ENCODE peak calls at places on chromosomes 4 and X, in six cellular contexts. E is pancreas; P is thoracic aorta; T is BE2C; G is breast epithelium; M is CD8-positive, alpha-beta T cell. K is an unnamed sample. For H3K4me1 and H3K9me3, the result is how much of the 10 kb centered on the place peaks cover.

GRCh38 chrX:40947276-40947675 is 138.0 kb upstream of the USP9X start:
- DNase-seq in P (no peak), M (no peak), G (peak), T (no peak), E (no peak), K (no peak)

GRCh38 chr4:101885574-101885973 is 95.0 kb downstream of the BANK1 start:
- DNase-seq in M (no peak), G (no peak), P (no peak), E (no peak), T (no peak), K (no peak)

GRCh38 chrX:47358387-47359065 is 11.9 kb upstream of the ZNF157 start:
- DNase-seq in M (peak), G (no peak), P (no peak), E (no peak), T (no peak), K (no peak)

GRCh38 chr4:156547439-156547838 is 424.2 kb downstream of the PDGFC start:
- DNase-seq in E (no peak), P (no peak), M (no peak), G (no peak), T (no peak), K (no peak)

GRCh38 chr4:47762376-47763266 is 75.2 kb downstream of the CORIN start:
- DNase-seq in M (no peak), E (no peak), T (no peak), P (no peak), G (no peak), K (no peak)

GRCh38 chrX:140355922-140356321 is 148.9 kb downstream of the SOX3 start:
- DNase-seq in E (no peak), G (no peak), T (no peak), M (no peak), P (no peak), K (no peak)

GRCh38 chrX:12685541-12685940 is 105.7 kb upstream of the PRPS2 start:
- DNase-seq in G (no peak), P (no peak), T (no peak), M (no peak), E (no peak), K (no peak)

GRCh38 chr4:139453041-139453370 is 915 bp upstream of the RAB33B start:
- DNase-seq in T (no peak), E (no peak), G (peak), P (no peak), M (peak), K (no peak)

GRCh38 chr4:6416518-6417286 is 55.7 kb downstream of the PPP2R2C start:
- DNase-seq in E (no peak), T (peak), G (no peak), M (no peak), P (no peak), K (no peak)

GRCh38 chrX:151981129-151981528 is 6.7 kb upstream of the GABRE start:
- DNase-seq in E (no peak), T (no peak), G (no peak), M (no peak), P (no peak), K (no peak)

DNA sequence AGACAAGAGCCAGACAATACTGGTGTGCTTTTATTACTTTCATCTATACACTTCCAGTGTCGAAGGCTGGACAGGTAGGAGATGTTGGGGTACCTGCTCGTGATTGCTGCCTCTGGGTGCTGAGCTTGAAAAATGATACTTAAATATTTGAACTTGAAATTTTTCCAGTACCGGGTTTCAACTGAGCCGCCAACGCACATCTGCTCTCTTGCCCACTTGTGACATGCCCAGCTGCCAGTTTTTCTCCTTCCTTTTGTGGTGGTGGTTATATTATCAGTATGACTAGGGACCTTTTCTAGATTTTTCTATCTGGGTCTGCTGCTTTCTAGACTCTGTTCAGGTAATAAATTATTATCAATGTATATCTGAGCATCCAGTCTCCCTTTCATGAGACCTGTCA is 3.4 kb downstream of the OGT start:
- DNase-seq in P (no peak), E (no peak), T (no peak), M (no peak), G (no peak), K (no peak)
- H3K4me1 ChIP-seq in P (under half), E (under half), T (under half), M (under half), G (under half), K (under half)

DNA sequence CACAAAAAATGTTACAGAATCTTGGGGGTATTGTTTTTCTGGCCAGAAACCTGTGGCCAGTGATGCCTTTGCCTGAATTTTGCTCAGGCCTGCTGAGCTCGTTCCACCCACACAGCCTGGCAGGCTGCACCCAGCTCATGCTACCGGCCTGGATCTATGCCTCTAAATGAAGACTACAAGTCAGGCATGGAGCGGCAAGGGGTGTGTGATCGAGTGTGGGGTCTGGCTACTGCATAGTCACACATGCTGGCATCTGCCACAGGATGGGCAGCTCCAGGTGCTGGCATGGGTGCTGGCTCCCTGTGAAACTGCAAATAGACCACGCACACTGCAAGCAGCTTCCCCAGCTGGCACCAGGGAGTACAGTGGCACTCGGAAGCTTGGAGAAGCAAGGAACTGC is 323.1 kb upstream of the POU3F4 start:
- DNase-seq in M (no peak), P (no peak), E (peak), G (no peak), T (no peak), K (no peak)
- H3K9me3 ChIP-seq in M (under half), P (under half), E (under half), G (under half), T (under half), K (under half)

DNA sequence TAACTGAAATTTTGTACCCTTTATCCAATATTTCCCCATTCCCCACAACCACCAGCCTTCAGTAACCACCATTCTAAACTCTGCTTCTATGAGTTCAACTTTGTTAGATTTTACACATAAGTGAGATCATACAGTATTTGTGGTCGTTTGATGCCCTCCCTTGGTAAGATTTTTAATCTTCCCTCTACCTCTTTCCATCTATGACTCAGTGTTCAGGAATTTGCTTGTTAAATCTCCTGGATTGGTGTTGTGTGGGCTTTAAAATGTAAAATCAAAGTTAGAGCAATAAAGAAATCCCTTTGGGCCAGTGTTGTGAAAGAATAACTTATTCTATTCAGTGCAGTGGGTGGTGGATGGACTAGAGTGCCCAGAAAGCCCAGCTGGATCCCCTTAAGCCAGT is 37.4 kb downstream of the SLC16A2 start:
- DNase-seq in E (no peak), P (no peak), G (no peak), T (no peak), M (no peak), K (no peak)
- TF ChIP-seq CTCF in E (no peak), P (no peak), G (no peak), T (no peak), M (no peak), K (no peak)

GRCh38 chr4:76203541-76203940 is 10.1 kb downstream of the SCARB2 start:
- DNase-seq in P (no peak), G (no peak), E (no peak), M (no peak), T (no peak), K (no peak)
- H3K4me1 ChIP-seq in P (under half), G (under half), E (half or more), M (under half), T (half or more), K (half or more)

GRCh38 chr4:110636231-110636676 is 13.4 kb upstream of the PITX2 start:
- DNase-seq in P (no peak), T (no peak), M (no peak), E (no peak), G (no peak), K (no peak)

GRCh38 chr4:110638347-110638746 is 15.5 kb upstream of the PITX2 start:
- DNase-seq in E (no peak), M (no peak), P (no peak), T (no peak), G (no peak), K (no peak)

GRCh38 chr4:110639207-110640092 is 16.6 kb upstream of the PITX2 start:
- DNase-seq in T (no peak), G (no peak), M (no peak), P (no peak), E (no peak), K (no peak)

GRCh38 chr4:110636677-110637407 is 14.0 kb upstream of the PITX2 start:
- DNase-seq in T (no peak), G (no peak), M (no peak), E (no peak), P (no peak), K (no peak)

GRCh38 chr4:110637408-110638131 is 14.7 kb upstream of the PITX2 start:
- DNase-seq in P (no peak), M (no peak), E (no peak), G (no peak), T (no peak), K (no peak)
- H3K9me3 ChIP-seq in P (under half), M (under half), E (under half), G (under half), T (under half), K (under half)

DNA sequence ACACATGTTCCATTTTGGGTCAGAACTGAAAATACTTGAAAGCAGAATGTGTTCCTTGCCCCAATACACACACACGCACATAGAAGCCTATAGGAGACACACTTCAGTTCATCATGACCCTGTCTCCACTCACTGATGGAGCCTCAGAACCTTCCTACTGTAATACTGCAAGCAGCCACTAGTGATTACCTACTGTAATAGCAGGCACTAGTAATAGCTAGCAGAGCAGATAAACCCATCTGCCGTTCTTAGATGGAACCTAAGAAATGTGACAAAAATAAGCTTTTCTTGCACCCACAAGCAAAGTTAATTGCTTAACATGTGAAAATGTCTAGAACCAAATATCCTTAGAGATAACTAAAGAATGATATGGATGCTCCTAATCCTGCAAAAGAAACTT is 13.6 kb downstream of the AMTN start:
- DNase-seq in P (no peak), T (no peak), E (no peak), G (no peak), M (no peak), K (no peak)
- TF ChIP-seq CTCF in P (no peak), T (no peak), E (no peak), G (no peak), M (no peak), K (no peak)

GRCh38 chr4:7649411-7649740 is 214.6 kb upstream of the PSAPL1 start:
- DNase-seq in P (no peak), E (no peak), M (no peak), T (no peak), G (no peak), K (no peak)

GRCh38 chr4:7649741-7650531 is 215.2 kb upstream of the PSAPL1 start:
- DNase-seq in T (no peak), E (no peak), P (no peak), M (peak), G (no peak), K (peak)

GRCh38 chr4:7652006-7652405 is 217.3 kb upstream of the PSAPL1 start:
- DNase-seq in M (no peak), P (no peak), G (no peak), T (no peak), E (no peak), K (no peak)

GRCh38 chr4:7651461-7651921 is 216.8 kb upstream of the PSAPL1 start:
- DNase-seq in M (no peak), P (no peak), G (peak), E (no peak), T (peak), K (no peak)

DNA sequence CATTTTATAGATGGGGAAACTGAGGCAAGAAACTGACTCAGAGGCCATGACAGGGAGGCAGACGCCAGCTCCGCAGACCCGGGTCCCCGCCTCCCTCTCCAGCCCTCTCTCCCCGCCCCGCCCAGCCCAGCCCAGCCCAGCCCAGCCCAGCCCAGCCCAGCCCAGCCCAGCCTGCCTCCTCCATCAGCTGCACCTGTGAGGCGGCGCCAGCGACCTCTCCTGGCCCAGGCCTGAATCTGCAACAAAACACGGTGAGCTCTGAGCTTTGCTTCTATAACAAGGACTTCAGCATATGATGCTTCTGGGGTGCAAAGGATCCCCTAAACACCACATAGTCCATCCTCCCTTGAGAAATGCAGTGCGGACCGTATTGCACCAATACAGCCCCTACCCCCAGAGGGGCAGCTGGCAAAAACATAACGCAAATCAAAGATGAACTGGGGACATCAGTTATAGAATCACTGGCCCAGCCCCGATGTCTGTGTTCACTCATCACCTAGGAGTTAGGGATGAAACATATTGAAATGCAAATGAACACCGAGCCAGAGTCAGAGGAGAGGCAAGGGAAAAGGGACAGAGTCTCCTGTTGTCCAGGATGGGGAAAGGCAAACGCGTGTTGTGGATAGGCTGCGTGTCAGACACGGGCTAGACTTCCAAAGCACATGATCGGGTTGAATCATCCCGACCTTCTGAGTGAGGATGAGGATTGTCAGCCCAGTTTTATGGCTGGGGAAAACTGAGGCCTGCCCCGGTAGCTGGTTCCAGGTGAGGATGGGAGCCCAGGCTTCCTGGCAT is 216.1 kb upstream of the PSAPL1 start:
- DNase-seq in T (peak), P (no peak), M (no peak), E (no peak), G (no peak), K (no peak)
- H3K4me1 ChIP-seq in T (under half), P (under half), M (under half), E (under half), G (under half), K (under half)

GRCh38 chr4:83833920-83834319 is 298.0 kb downstream of the GPAT3 start:
- DNase-seq in M (no peak), E (no peak), T (no peak), P (no peak), G (no peak), K (no peak)

DNA sequence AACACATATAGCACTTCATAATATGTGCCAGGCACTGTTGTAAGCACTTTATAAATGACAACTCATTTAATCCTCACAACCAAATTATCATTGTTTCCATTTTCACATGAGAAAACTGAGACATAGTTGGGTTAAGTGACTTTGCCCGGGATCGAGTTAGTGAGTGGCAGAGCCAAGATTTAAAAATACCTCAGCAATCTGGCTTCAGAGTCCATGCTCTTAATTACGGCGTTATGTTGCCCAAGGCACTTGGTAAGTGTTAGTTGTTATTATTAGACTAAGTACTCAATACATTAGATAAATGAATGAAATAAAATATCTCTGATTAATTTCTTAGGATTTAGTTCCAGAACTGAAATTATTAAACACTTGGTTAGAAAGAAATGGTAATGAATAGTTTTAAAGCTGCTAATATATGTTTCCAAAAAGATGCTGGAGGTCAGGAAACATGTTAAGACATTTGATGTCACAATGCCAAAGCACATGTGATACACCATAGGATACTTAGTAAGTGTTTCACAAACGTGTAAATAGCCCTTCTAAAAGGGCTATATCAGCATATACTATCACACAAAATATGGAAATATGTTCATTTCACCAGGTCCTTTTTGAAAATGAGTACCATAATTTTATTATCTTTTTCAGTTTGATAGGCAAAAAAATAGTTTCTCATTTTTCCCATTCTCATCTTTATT is 301.9 kb downstream of the GPAT3 start:
- DNase-seq in G (no peak), M (no peak), P (no peak), T (no peak), E (no peak), K (no peak)
- H3K9me3 ChIP-seq in G (under half), M (under half), P (under half), T (under half), E (under half), K (under half)